ENCODE peak calls at places on chromosomes 16 and 17, in ten cellular contexts. T is tibial nerve; U is heart right ventricle; M is effector memory CD4-positive, alpha-beta T cell; L is neuronal stem cell; F is tibial artery; A is body of pancreas; R is RWPE1; O is lower lobe of right lung; J is RWPE2. P is an unnamed sample.

GRCh38 chr17:5793899-5794298 is 209.6 kb upstream of the NLRP1 start:
- DNase-seq in T (no peak), U (no peak), M (no peak), L (no peak), F (no peak), A (no peak), R (no peak), O (no peak), J (no peak), P (no peak)

GRCh38 chr17:44409309-44410028 is 20.0 kb upstream of the ITGA2B start:
- DNase-seq in T (no peak), U (no peak), M (no peak), L (no peak), F (no peak), A (no peak), R (no peak), O (no peak), J (no peak), P (no peak)

GRCh38 chr17:56744721-56745120 is 89.0 kb downstream of the C17orf67 start:
- DNase-seq in T (no peak), U (no peak), M (no peak), L (no peak), F (no peak), A (no peak), R (no peak), O (no peak), J (no peak), P (no peak)

GRCh38 chr17:20159406-20160075 is 150.4 kb downstream of the SPECC1 start:
- DNase-seq in T (no peak), U (no peak), M (no peak), L (no peak), F (no peak), A (no peak), R (no peak), O (no peak), J (no peak), P (no peak)

GRCh38 chr16:9898121-9898520 is 284.1 kb downstream of the GRIN2A start:
- DNase-seq in T (no peak), U (no peak), M (no peak), L (no peak), F (no peak), A (no peak), R (no peak), O (no peak), J (no peak), P (no peak)

GRCh38 chr17:2263183-2263954 is 40.2 kb downstream of the SMG6 start:
- DNase-seq in T (no peak), U (no peak), M (no peak), L (no peak), F (no peak), A (no peak), R (no peak), O (no peak), J (no peak), P (no peak)

GRCh38 chr17:57944796-57945362 is 10.3 kb downstream of the CUEDC1 start:
- DNase-seq in T (no peak), U (no peak), M (no peak), L (no peak), F (no peak), A (no peak), R (no peak), O (no peak), J (no peak), P (no peak)

GRCh38 chr16:3536851-3537250 is 36.0 kb downstream of the CLUAP1 start:
- DNase-seq in T (no peak), U (no peak), M (no peak), L (no peak), F (no peak), A (no peak), R (no peak), O (no peak), J (no peak), P (no peak)

GRCh38 chr17:46144246-46144645 is 49.0 kb downstream of the KANSL1 start:
- DNase-seq in T (no peak), U (no peak), M (no peak), L (no peak), F (no peak), A (no peak), R (no peak), O (no peak), J (no peak), P (no peak)

GRCh38 chr16:75074415-75074793 is 42.2 kb downstream of the LDHD start:
- DNase-seq in T (no peak), U (no peak), M (no peak), L (no peak), F (no peak), A (no peak), R (no peak), O (no peak), J (no peak), P (no peak)

GRCh38 chr17:79927136-79927661 is 88.0 kb upstream of the CBX4 start:
- DNase-seq in T (no peak), U (no peak), M (no peak), L (no peak), F (no peak), A (no peak), R (no peak), O (no peak), J (no peak), P (no peak)

GRCh38 chr17:39281806-39282205 is 56.1 kb upstream of the STAC2 start:
- DNase-seq in T (no peak), U (no peak), M (no peak), L (no peak), F (no peak), A (no peak), R (no peak), O (no peak), J (no peak), P (no peak)

GRCh38 chr16:89004209-89004831 is 27.3 kb upstream of the CBFA2T3 start:
- DNase-seq in T (no peak), U (peak; percentile 51), M (no peak), L (no peak), F (peak; percentile 35), A (peak; percentile 27), R (no peak), O (peak; percentile 58), J (peak; percentile 61), P (no peak)

GRCh38 chr16:75080205-75081029 is 36.2 kb downstream of the LDHD start:
- DNase-seq in T (no peak), U (no peak), M (no peak), L (no peak), F (no peak), A (no peak), R (peak; percentile 40), O (no peak), J (no peak), P (no peak)

GRCh38 chr16:85031451-85031850 is 3.9 kb downstream of the KIAA0513 start:
- DNase-seq in T (no peak), U (no peak), M (no peak), L (no peak), F (no peak), A (no peak), R (no peak), O (no peak), J (no peak), P (no peak)
- H3K27ac ChIP-seq in T (no peak overlapping the region), U (no peak overlapping the region), M (no peak overlapping the region), L (no peak overlapping the region), F (no peak overlapping the region), A (no peak overlapping the region), R (no peak overlapping the region), O (no peak overlapping the region), J (no peak overlapping the region), P (no peak overlapping the region)

DNA sequence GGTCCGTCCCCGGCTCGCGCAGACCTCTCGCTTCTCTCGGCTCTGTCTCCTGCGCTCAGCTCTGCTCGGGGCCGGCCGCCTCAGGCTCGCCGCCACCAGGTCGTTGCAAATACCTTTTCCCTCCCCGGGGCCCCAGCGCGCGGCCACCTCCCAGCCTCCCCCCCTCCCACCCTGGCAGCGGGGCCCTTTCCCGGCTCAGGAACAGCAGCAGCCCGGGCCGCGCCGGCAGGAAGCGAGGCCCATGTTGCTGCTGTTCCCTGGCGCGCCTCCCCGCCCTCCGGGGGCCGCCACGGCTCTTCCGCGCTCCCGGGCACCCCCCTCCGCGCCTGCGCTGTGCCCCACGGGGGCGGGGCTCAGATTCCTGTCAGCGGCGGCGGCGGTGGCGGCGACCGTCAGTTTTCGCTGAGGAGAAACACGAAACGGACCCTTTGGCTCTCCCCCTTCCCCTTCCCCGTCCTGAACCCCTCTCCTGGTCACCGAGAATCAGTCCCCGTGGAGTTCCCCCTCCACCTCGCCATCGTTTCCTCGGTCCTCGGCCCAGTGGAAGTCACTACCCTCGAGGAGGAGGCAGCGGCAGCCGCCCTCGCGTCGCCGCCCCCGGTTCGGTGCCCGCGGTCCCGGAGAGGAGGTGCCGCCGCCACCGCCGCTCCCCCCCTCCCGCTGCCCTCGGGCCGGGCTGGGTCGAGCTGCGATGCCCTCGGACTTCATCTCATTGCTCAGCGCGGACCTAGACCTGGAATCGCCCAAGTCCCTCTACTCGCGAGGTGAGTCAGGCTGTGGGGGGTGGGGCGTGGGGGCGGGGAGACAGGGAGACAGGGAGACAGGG is at the start of gene NFAT5:
- DNase-seq in T (peak; percentile 85), U (peak; percentile 88), M (peak; percentile 84), L (peak; percentile 95), F (peak; percentile 82), A (peak; percentile 93), R (peak; percentile 81), O (peak; percentile 91), J (peak; percentile 86), P (peak; percentile 83)
- H3K27ac ChIP-seq in T (peak within 1 kb of the TSS; percentile 100), U (peak within 1 kb of the TSS; percentile 98), M (peak within 1 kb of the TSS; percentile 96), L (peak within 1 kb of the TSS; percentile 99), F (peak within 1 kb of the TSS; percentile 98), A (peak within 1 kb of the TSS; percentile 100), R (peak within 1 kb of the TSS; percentile 97), O (peak within 1 kb of the TSS; percentile 97), J (peak within 1 kb of the TSS; percentile 92), P (peak within 1 kb of the TSS; percentile 98)

GRCh38 chr17:37742114-37742761 is 2.6 kb downstream of the HNF1B start:
- DNase-seq in T (no peak), U (no peak), M (no peak), L (peak; percentile 53), F (no peak), A (peak; percentile 55), R (peak; percentile 23), O (no peak), J (no peak), P (no peak)
- H3K27ac ChIP-seq in T (no peak overlapping the region), U (no peak overlapping the region), M (no peak overlapping the region), L (no peak overlapping the region), F (no peak overlapping the region), A (peak overlapping the region; percentile 95), R (no peak overlapping the region), O (peak overlapping the region; percentile 84), J (no peak overlapping the region), P (no peak overlapping the region)

GRCh38 chr16:72960101-72960500 is 87.8 kb downstream of the ZFHX3 start:
- DNase-seq in T (no peak), U (no peak), M (no peak), L (no peak), F (peak; percentile 20), A (no peak), R (no peak), O (no peak), J (no peak), P (no peak)

GRCh38 chr16:72961115-72961832 is 86.7 kb downstream of the ZFHX3 start:
- DNase-seq in T (no peak), U (no peak), M (no peak), L (no peak), F (peak; percentile 21), A (peak; percentile 55), R (peak; percentile 19), O (no peak), J (no peak), P (no peak)

GRCh38 chr16:72962347-72962746 is 85.6 kb downstream of the ZFHX3 start:
- DNase-seq in T (no peak), U (no peak), M (no peak), L (no peak), F (peak; percentile 18), A (no peak), R (no peak), O (no peak), J (no peak), P (no peak)

GRCh38 chr16:72963508-72963907 is 84.4 kb downstream of the ZFHX3 start:
- DNase-seq in T (no peak), U (no peak), M (no peak), L (no peak), F (peak; percentile 6), A (no peak), R (no peak), O (no peak), J (no peak), P (no peak)

GRCh38 chr16:72961863-72962262 is 86.1 kb downstream of the ZFHX3 start:
- DNase-seq in T (no peak), U (no peak), M (no peak), L (no peak), F (peak; percentile 13), A (no peak), R (no peak), O (no peak), J (no peak), P (no peak)
- H3K27ac ChIP-seq in T (no peak overlapping the region), U (no peak overlapping the region), M (no peak overlapping the region), L (no peak overlapping the region), F (peak overlapping the region; percentile 3), A (no peak overlapping the region), R (no peak overlapping the region), O (no peak overlapping the region), J (no peak overlapping the region), P (no peak overlapping the region)